ENCODE peak calls at places on chromosome 1, in six cellular contexts. One of them, this sample, is unnamed.

GRCh38 chr1:32186077-32186476 is 6.6 kb downstream of the TXLNA start:
- DNase-seq in psoas muscle: no peak
- DNase-seq in IMR-90: no peak
- DNase-seq in testis: no peak
- DNase-seq in transverse colon: no peak
- DNase-seq in suprapubic skin: no peak
- DNase-seq in this sample: no peak

GRCh38 chr1:160258177-160258798 is 4.1 kb downstream of the DCAF8 start:
- DNase-seq in transverse colon: no peak
- DNase-seq in testis: no peak
- DNase-seq in suprapubic skin: no peak
- DNase-seq in IMR-90: no peak
- DNase-seq in psoas muscle: no peak
- DNase-seq in this sample: no peak

GRCh38 chr1:212738330-212738729 is 38.7 kb upstream of the BATF3 start:
- DNase-seq in psoas muscle: no peak
- DNase-seq in transverse colon: no peak
- DNase-seq in IMR-90: peak; percentile 69
- DNase-seq in testis: no peak
- DNase-seq in suprapubic skin: no peak
- DNase-seq in this sample: no peak

GRCh38 chr1:178501705-178502329 is 5.1 kb upstream of the CLEC20A start:
- DNase-seq in psoas muscle: peak; percentile 69
- DNase-seq in testis: peak; percentile 79
- DNase-seq in IMR-90: peak; percentile 64
- DNase-seq in transverse colon: peak; percentile 75
- DNase-seq in suprapubic skin: no peak
- DNase-seq in this sample: peak; percentile 87

GRCh38 chr1:61887921-61888564 is 145.8 kb downstream of the PATJ start:
- DNase-seq in psoas muscle: peak; percentile 22
- DNase-seq in IMR-90: no peak
- DNase-seq in suprapubic skin: no peak
- DNase-seq in transverse colon: no peak
- DNase-seq in testis: peak; percentile 51
- DNase-seq in this sample: no peak

GRCh38 chr1:157154291-157154690 is 16.1 kb upstream of the ETV3 start:
- DNase-seq in testis: peak; percentile 64
- DNase-seq in transverse colon: no peak
- DNase-seq in psoas muscle: no peak
- DNase-seq in IMR-90: no peak
- DNase-seq in suprapubic skin: no peak
- DNase-seq in this sample: no peak

GRCh38 chr1:64940026-64940425 is 26.3 kb downstream of the JAK1 start:
- DNase-seq in psoas muscle: no peak
- DNase-seq in suprapubic skin: no peak
- DNase-seq in IMR-90: no peak
- DNase-seq in transverse colon: no peak
- DNase-seq in testis: no peak
- DNase-seq in this sample: no peak

GRCh38 chr1:51331206-51332100 is 1.1 kb upstream of the TTC39A start:
- DNase-seq in psoas muscle: no peak
- DNase-seq in testis: no peak
- DNase-seq in transverse colon: peak; percentile 52
- DNase-seq in IMR-90: peak; percentile 62
- DNase-seq in suprapubic skin: no peak
- DNase-seq in this sample: peak; percentile 75

GRCh38 chr1:111481387-111482221 is 7.8 kb downstream of the C1orf162 start:
- DNase-seq in transverse colon: peak; percentile 79
- DNase-seq in IMR-90: peak; percentile 66
- DNase-seq in testis: peak; percentile 82
- DNase-seq in suprapubic skin: peak; percentile 77
- DNase-seq in psoas muscle: peak; percentile 76
- DNase-seq in this sample: peak; percentile 79

GRCh38 chr1:116765962-116766361 is 11.7 kb downstream of the CD2 start:
- DNase-seq in transverse colon: no peak
- DNase-seq in testis: no peak
- DNase-seq in suprapubic skin: no peak
- DNase-seq in IMR-90: no peak
- DNase-seq in psoas muscle: no peak
- DNase-seq in this sample: no peak

GRCh38 chr1:26782521-26783212 is 5.1 kb upstream of the PIGV start:
- DNase-seq in suprapubic skin: no peak
- DNase-seq in testis: no peak
- DNase-seq in IMR-90: no peak
- DNase-seq in transverse colon: no peak
- DNase-seq in psoas muscle: no peak
- DNase-seq in this sample: no peak

GRCh38 chr1:228175316-228176023 is 9.9 kb downstream of the IBA57 start:
- DNase-seq in suprapubic skin: peak; percentile 62
- DNase-seq in psoas muscle: no peak
- DNase-seq in transverse colon: no peak
- DNase-seq in IMR-90: no peak
- DNase-seq in testis: no peak
- DNase-seq in this sample: no peak
- H3K27ac ChIP-seq in suprapubic skin: no peak overlapping the region
- H3K27ac ChIP-seq in psoas muscle: no peak overlapping the region
- H3K27ac ChIP-seq in transverse colon: no peak overlapping the region
- H3K27ac ChIP-seq in IMR-90: no peak overlapping the region
- H3K27ac ChIP-seq in testis: no peak overlapping the region
- H3K27ac ChIP-seq in this sample: no peak overlapping the region

DNA sequence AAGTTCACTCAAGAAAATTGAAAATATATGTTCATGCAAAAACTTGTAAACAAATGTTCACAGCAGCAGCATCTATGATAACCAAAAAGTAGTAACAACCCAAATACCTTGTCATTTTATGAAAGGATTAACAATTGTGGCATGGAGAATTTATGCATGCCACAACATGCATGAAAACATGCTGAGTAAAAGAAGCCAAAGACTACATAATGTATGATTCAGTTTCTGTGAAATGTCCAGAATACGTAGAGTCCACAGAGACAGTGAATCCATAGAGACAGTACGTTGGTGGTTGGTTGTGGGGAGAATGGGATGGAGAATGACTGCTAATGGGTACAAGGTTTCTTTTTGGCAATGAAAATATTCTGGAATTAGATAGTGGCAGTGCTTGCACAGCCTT is 148.7 kb downstream of the MAST2 start:
- DNase-seq in transverse colon: no peak
- DNase-seq in IMR-90: no peak
- DNase-seq in testis: no peak
- DNase-seq in psoas muscle: no peak
- DNase-seq in suprapubic skin: no peak
- DNase-seq in this sample: no peak
- H3K27ac ChIP-seq in transverse colon: peak overlapping the region; percentile 83
- H3K27ac ChIP-seq in IMR-90: no peak overlapping the region
- H3K27ac ChIP-seq in testis: no peak overlapping the region
- H3K27ac ChIP-seq in psoas muscle: peak overlapping the region; percentile 90
- H3K27ac ChIP-seq in suprapubic skin: no peak overlapping the region
- H3K27ac ChIP-seq in this sample: no peak overlapping the region

GRCh38 chr1:201294876-201295275 is 11.6 kb downstream of the PKP1 start:
- DNase-seq in testis: no peak
- DNase-seq in IMR-90: no peak
- DNase-seq in transverse colon: no peak
- DNase-seq in suprapubic skin: no peak
- DNase-seq in psoas muscle: no peak
- DNase-seq in this sample: no peak
- H3K27ac ChIP-seq in testis: no peak overlapping the region
- H3K27ac ChIP-seq in IMR-90: no peak overlapping the region
- H3K27ac ChIP-seq in transverse colon: no peak overlapping the region
- H3K27ac ChIP-seq in suprapubic skin: peak overlapping the region; percentile 89
- H3K27ac ChIP-seq in psoas muscle: no peak overlapping the region
- H3K27ac ChIP-seq in this sample: no peak overlapping the region

GRCh38 chr1:19421365-19421764 is 64.0 kb downstream of the CAPZB start:
- DNase-seq in suprapubic skin: no peak
- DNase-seq in IMR-90: no peak
- DNase-seq in psoas muscle: no peak
- DNase-seq in transverse colon: no peak
- DNase-seq in testis: no peak
- DNase-seq in this sample: no peak
- H3K27ac ChIP-seq in suprapubic skin: no peak overlapping the region
- H3K27ac ChIP-seq in IMR-90: no peak overlapping the region
- H3K27ac ChIP-seq in psoas muscle: peak overlapping the region; percentile 13
- H3K27ac ChIP-seq in transverse colon: peak overlapping the region; percentile 77
- H3K27ac ChIP-seq in testis: no peak overlapping the region
- H3K27ac ChIP-seq in this sample: no peak overlapping the region

DNA sequence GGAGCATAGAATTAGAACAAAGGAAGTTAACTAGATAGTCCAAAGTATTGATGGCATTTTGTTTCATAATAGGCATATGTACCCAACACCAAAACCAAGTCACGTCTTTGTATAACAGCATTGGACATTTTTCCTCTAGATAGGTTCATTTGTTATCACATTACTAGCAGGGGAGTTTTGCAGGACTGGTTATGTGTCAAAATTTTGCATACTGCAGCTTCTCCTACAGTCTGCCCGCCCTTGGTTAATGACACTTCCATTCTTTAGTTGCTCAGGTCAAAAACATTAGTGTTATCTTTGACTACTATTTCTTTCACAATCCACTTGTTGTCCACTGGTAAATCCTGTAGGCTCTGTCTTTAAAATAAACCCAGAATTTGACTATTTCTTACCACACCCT is 8.9 kb downstream of the CAPZA1 start:
- DNase-seq in testis: no peak
- DNase-seq in suprapubic skin: no peak
- DNase-seq in psoas muscle: no peak
- DNase-seq in transverse colon: no peak
- DNase-seq in IMR-90: no peak
- DNase-seq in this sample: no peak
- H3K27ac ChIP-seq in testis: no peak overlapping the region
- H3K27ac ChIP-seq in suprapubic skin: no peak overlapping the region
- H3K27ac ChIP-seq in psoas muscle: peak overlapping the region; percentile 96
- H3K27ac ChIP-seq in transverse colon: no peak overlapping the region
- H3K27ac ChIP-seq in IMR-90: no peak overlapping the region
- H3K27ac ChIP-seq in this sample: no peak overlapping the region

DNA sequence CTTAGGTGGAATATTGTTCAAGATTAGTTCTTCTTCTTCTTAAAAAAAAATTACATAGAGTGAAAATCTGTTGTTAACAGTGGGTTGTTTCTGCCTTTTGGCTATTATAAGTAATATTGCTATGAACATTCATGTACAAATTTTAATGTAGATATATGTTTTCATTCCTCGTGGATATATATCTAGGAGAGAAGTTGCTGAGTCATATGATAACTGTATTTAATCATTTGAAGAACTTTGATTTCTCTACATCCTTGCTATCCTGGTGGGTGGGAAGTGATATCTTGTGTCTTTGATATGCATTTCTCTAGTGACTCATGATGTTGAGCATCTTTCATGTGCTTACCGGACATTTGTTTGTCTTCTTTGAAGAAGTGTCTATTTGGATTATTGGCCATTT is 29.9 kb downstream of the MAST2 start:
- DNase-seq in psoas muscle: no peak
- DNase-seq in suprapubic skin: no peak
- DNase-seq in transverse colon: no peak
- DNase-seq in IMR-90: peak; percentile 41
- DNase-seq in testis: no peak
- DNase-seq in this sample: no peak
- H3K27ac ChIP-seq in psoas muscle: no peak overlapping the region
- H3K27ac ChIP-seq in suprapubic skin: no peak overlapping the region
- H3K27ac ChIP-seq in transverse colon: no peak overlapping the region
- H3K27ac ChIP-seq in IMR-90: no peak overlapping the region
- H3K27ac ChIP-seq in testis: no peak overlapping the region
- H3K27ac ChIP-seq in this sample: no peak overlapping the region

This sample was measured in H9.